ENCODE peak calls at places on chromosomes 12 and 14, in ten cellular contexts. T, G, S, P, I, W, L, M, N and Y are unnamed samples.

GRCh38 chr14:30532264-30532663 is 26.7 kb upstream of the G2E3 start:
- DNase-seq in T (no peak), G (no peak), S (no peak), P (no peak), I (no peak), W (no peak), L (no peak), M (no peak), N (no peak), Y (no peak)

GRCh38 chr12:103529306-103529705 is 33.5 kb upstream of the C12orf42 start:
- DNase-seq in T (no peak), G (no peak), S (peak; percentile 86), P (peak; percentile 29), I (no peak), W (no peak), L (no peak), M (no peak), N (no peak), Y (no peak)

GRCh38 chr12:32272465-32272864 is 126.9 kb upstream of the FGD4 start:
- DNase-seq in T (no peak), G (no peak), S (no peak), P (no peak), I (no peak), W (no peak), L (no peak), M (no peak), N (no peak), Y (no peak)

GRCh38 chr14:75711134-75711795 is 50.2 kb downstream of the TTLL5 start:
- DNase-seq in T (peak; percentile 6), G (peak; percentile 24), S (peak; percentile 50), P (peak; percentile 53), I (peak; percentile 29), W (peak; percentile 45), L (peak; percentile 41), M (peak; percentile 51), N (no peak), Y (peak; percentile 22)

GRCh38 chr14:95156153-95156764 is 1.1 kb downstream of the DICER1 start:
- DNase-seq in T (no peak), G (no peak), S (peak; percentile 21), P (peak; percentile 18), I (no peak), W (no peak), L (no peak), M (no peak), N (no peak), Y (no peak)

GRCh38 chr12:57027011-57027804 is 10.9 kb upstream of the TAC3 start:
- DNase-seq in T (no peak), G (no peak), S (no peak), P (no peak), I (no peak), W (no peak), L (no peak), M (no peak), N (no peak), Y (no peak)

GRCh38 chr12:6059860-6060565 is 64.5 kb downstream of the VWF start:
- DNase-seq in T (no peak), G (no peak), S (no peak), P (no peak), I (no peak), W (no peak), L (no peak), M (no peak), N (no peak), Y (no peak)

GRCh38 chr12:52926596-52927241 is 21.8 kb upstream of the KRT8 start:
- DNase-seq in T (no peak), G (no peak), S (no peak), P (no peak), I (no peak), W (no peak), L (no peak), M (no peak), N (no peak), Y (no peak)

GRCh38 chr12:106527356-106527755 is 55.4 kb upstream of the RFX4 start:
- DNase-seq in T (no peak), G (no peak), S (no peak), P (peak; percentile 14), I (no peak), W (no peak), L (no peak), M (no peak), N (no peak), Y (no peak)

GRCh38 chr12:14849664-14850063 is 6.3 kb upstream of the ART4 start:
- DNase-seq in T (no peak), G (no peak), S (no peak), P (peak; percentile 26), I (no peak), W (peak; percentile 55), L (no peak), M (peak; percentile 46), N (no peak), Y (no peak)

GRCh38 chr12:112182499-112182898 is 57.1 kb downstream of the TRAFD1 start:
- DNase-seq in T (no peak), G (no peak), S (no peak), P (no peak), I (peak; percentile 45), W (no peak), L (no peak), M (no peak), N (peak; percentile 64), Y (no peak)

GRCh38 chr12:63103489-63104131 is 47.4 kb downstream of the AVPR1A start:
- DNase-seq in T (peak; percentile 6), G (no peak), S (no peak), P (peak; percentile 29), I (peak; percentile 28), W (no peak), L (peak; percentile 14), M (no peak), N (no peak), Y (no peak)

GRCh38 chr12:77299910-77300772 is 234.8 kb upstream of the E2F7 start:
- DNase-seq in T (no peak), G (no peak), S (no peak), P (peak; percentile 93), I (no peak), W (peak; percentile 85), L (no peak), M (no peak), N (no peak), Y (no peak)

GRCh38 chr12:124296916-124297351 is 2.0 kb downstream of the RFLNA start:
- DNase-seq in T (no peak), G (no peak), S (no peak), P (no peak), I (no peak), W (no peak), L (no peak), M (no peak), N (peak; percentile 59), Y (no peak)

GRCh38 chr14:35400707-35401421 is 3.7 kb downstream of the NFKBIA start:
- DNase-seq in T (peak; percentile 22), G (no peak), S (no peak), P (peak; percentile 68), I (no peak), W (no peak), L (no peak), M (no peak), N (no peak), Y (no peak)

GRCh38 chr12:30796508-30796780 is 41.7 kb upstream of the CAPRIN2 start:
- DNase-seq in T (no peak), G (no peak), S (no peak), P (no peak), I (no peak), W (no peak), L (no peak), M (no peak), N (no peak), Y (peak; percentile 40)

GRCh38 chr14:95196268-95196667 is 38.9 kb upstream of the DICER1 start:
- DNase-seq in T (peak; percentile 37), G (no peak), S (no peak), P (no peak), I (peak; percentile 76), W (no peak), L (no peak), M (no peak), N (no peak), Y (peak; percentile 42)

GRCh38 chr14:63045612-63046320 is 508 bp upstream of the KCNH5 start:
- DNase-seq in T (no peak), G (no peak), S (peak; percentile 31), P (no peak), I (peak; percentile 9), W (no peak), L (peak; percentile 84), M (peak; percentile 9), N (peak; percentile 68), Y (no peak)

GRCh38 chr12:120961604-120962486 is 16.5 kb upstream of the HNF1A start:
- DNase-seq in T (no peak), G (no peak), S (no peak), P (peak; percentile 54), I (no peak), W (no peak), L (no peak), M (no peak), N (no peak), Y (no peak)

GRCh38 chr12:86860804-86861203 is 604.6 kb upstream of the MGAT4C start:
- DNase-seq in T (no peak), G (no peak), S (no peak), P (no peak), I (no peak), W (no peak), L (no peak), M (no peak), N (no peak), Y (no peak)

GRCh38 chr12:44589697-44590096 is 286.4 kb downstream of the NELL2 start:
- DNase-seq in T (no peak), G (no peak), S (no peak), P (peak; percentile 54), I (no peak), W (no peak), L (no peak), M (no peak), N (no peak), Y (no peak)

GRCh38 chr14:77266336-77266735 is 4.7 kb downstream of the NGB start:
- DNase-seq in T (no peak), G (no peak), S (no peak), P (no peak), I (no peak), W (no peak), L (no peak), M (no peak), N (no peak), Y (no peak)

GRCh38 chr14:64444984-64445845 is 20.1 kb upstream of the AKAP5 start:
- DNase-seq in T (no peak), G (no peak), S (peak; percentile 15), P (peak; percentile 36), I (peak; percentile 83), W (no peak), L (no peak), M (peak; percentile 49), N (no peak), Y (no peak)

GRCh38 chr14:68199465-68200145 is 380.0 kb downstream of the RAD51B start:
- DNase-seq in T (no peak), G (no peak), S (no peak), P (peak; percentile 17), I (no peak), W (no peak), L (peak; percentile 36), M (peak; percentile 79), N (no peak), Y (no peak)

GRCh38 chr12:8065991-8066594 is at the start of gene C3AR1:
- DNase-seq in T (peak; percentile 69), G (no peak), S (no peak), P (peak; percentile 74), I (peak; percentile 57), W (peak; percentile 40), L (no peak), M (peak; percentile 43), N (no peak), Y (no peak)

GRCh38 chr14:97978336-97978735 is 1181.2 kb downstream of the VRK1 start:
- DNase-seq in T (peak; percentile 73), G (peak; percentile 76), S (peak; percentile 95), P (peak; percentile 77), I (peak; percentile 7), W (peak; percentile 39), L (peak; percentile 93), M (peak; percentile 50), N (peak; percentile 91), Y (no peak)

GRCh38 chr12:14554281-14555008 is 13.2 kb downstream of the PLBD1 start:
- DNase-seq in T (no peak), G (peak; percentile 94), S (peak; percentile 64), P (peak; percentile 62), I (no peak), W (no peak), L (peak; percentile 21), M (no peak), N (peak; percentile 94), Y (no peak)